ENCODE peak calls at places on chromosomes 13 and 19, in nine cellular contexts. E, F, T, W, K, N, Y, H and J are unnamed samples.

GRCh38 chr13:50081106-50081898 is 66.1 kb downstream of the KCNRG start:
- DNase-seq in E (peak; percentile 55), F (no peak), T (no peak), W (peak; percentile 63), K (peak; percentile 63), N (no peak), Y (peak; percentile 73), H (peak; percentile 66), J (no peak)

GRCh38 chr19:17829855-17830566 is 8.7 kb upstream of the INSL3 start:
- DNase-seq in E (no peak), F (peak; percentile 22), T (peak; percentile 93), W (no peak), K (peak; percentile 97), N (no peak), Y (peak; percentile 94), H (peak; percentile 92), J (peak; percentile 14)

GRCh38 chr19:17522988-17523872 is 11.8 kb downstream of the PGLS start:
- DNase-seq in E (peak; percentile 41), F (no peak), T (no peak), W (peak; percentile 97), K (no peak), N (no peak), Y (no peak), H (no peak), J (no peak)

GRCh38 chr13:51015973-51016372 is 95.1 kb downstream of the C13orf42 start:
- DNase-seq in E (no peak), F (no peak), T (no peak), W (no peak), K (no peak), N (no peak), Y (no peak), H (no peak), J (no peak)

GRCh38 chr19:2253106-2254051 is 2.8 kb downstream of the JSRP1 start:
- DNase-seq in E (no peak), F (no peak), T (no peak), W (peak; percentile 57), K (peak; percentile 79), N (no peak), Y (peak; percentile 87), H (peak; percentile 72), J (no peak)

GRCh38 chr13:36559388-36559787 is 114.4 kb upstream of the SERTM1 start:
- DNase-seq in E (no peak), F (no peak), T (no peak), W (no peak), K (no peak), N (no peak), Y (no peak), H (no peak), J (no peak)

GRCh38 chr13:85366759-85367417 is 432.3 kb downstream of the SLITRK6 start:
- DNase-seq in E (no peak), F (no peak), T (no peak), W (no peak), K (no peak), N (no peak), Y (no peak), H (no peak), J (no peak)

GRCh38 chr19:46602392-46603194 is 1.5 kb downstream of the CALM3 start:
- DNase-seq in E (no peak), F (peak; percentile 23), T (no peak), W (no peak), K (no peak), N (no peak), Y (peak; percentile 28), H (no peak), J (no peak)

GRCh38 chr13:91813255-91813654 is 414.8 kb downstream of the GPC5 start:
- DNase-seq in E (no peak), F (no peak), T (no peak), W (no peak), K (no peak), N (no peak), Y (no peak), H (no peak), J (no peak)

GRCh38 chr19:49809155-49809986 is 3.7 kb downstream of the FUZ start:
- DNase-seq in E (peak; percentile 72), F (peak; percentile 15), T (peak; percentile 31), W (peak; percentile 33), K (peak; percentile 77), N (no peak), Y (peak; percentile 66), H (peak; percentile 67), J (peak; percentile 16)

GRCh38 chr13:91369432-91369831 is 21.9 kb downstream of the MIR17HG start:
- DNase-seq in E (no peak), F (peak; percentile 79), T (no peak), W (no peak), K (no peak), N (no peak), Y (no peak), H (no peak), J (peak; percentile 60)

GRCh38 chr19:16518061-16518460 is 21.9 kb downstream of the C19orf44 start:
- DNase-seq in E (no peak), F (no peak), T (no peak), W (no peak), K (no peak), N (no peak), Y (no peak), H (no peak), J (no peak)

GRCh38 chr19:20503536-20503935 is 62.0 kb downstream of the ZNF737 start:
- DNase-seq in E (no peak), F (peak; percentile 8), T (peak; percentile 1), W (no peak), K (no peak), N (no peak), Y (no peak), H (no peak), J (peak; percentile 36)

GRCh38 chr13:69970521-69970920 is 137.1 kb upstream of the ATXN8OS start:
- DNase-seq in E (no peak), F (no peak), T (peak; percentile 5), W (no peak), K (peak; percentile 26), N (no peak), Y (peak; percentile 37), H (no peak), J (peak; percentile 5)

GRCh38 chr13:94595006-94595942 is 678 bp downstream of the TGDS start:
- DNase-seq in E (no peak), F (peak; percentile 28), T (peak; percentile 26), W (peak; percentile 55), K (peak; percentile 45), N (no peak), Y (peak; percentile 33), H (no peak), J (no peak)

GRCh38 chr19:10744848-10745293 is 27.0 kb downstream of the DNM2 start:
- DNase-seq in E (no peak), F (no peak), T (no peak), W (no peak), K (no peak), N (no peak), Y (no peak), H (no peak), J (no peak)

GRCh38 chr19:33301900-33302174 is 497 bp downstream of the CEBPA start:
- DNase-seq in E (no peak), F (no peak), T (no peak), W (no peak), K (no peak), N (no peak), Y (peak; percentile 56), H (no peak), J (no peak)

GRCh38 chr19:33302175-33302973 is at the start of gene CEBPA:
- DNase-seq in E (peak; percentile 88), F (peak; percentile 65), T (peak; percentile 81), W (peak; percentile 81), K (peak; percentile 84), N (no peak), Y (peak; percentile 91), H (peak; percentile 80), J (peak; percentile 55)

GRCh38 chr19:33302974-33303790 is 848 bp upstream of the CEBPA start:
- DNase-seq in E (peak; percentile 68), F (peak; percentile 57), T (peak; percentile 47), W (no peak), K (peak; percentile 66), N (no peak), Y (peak; percentile 81), H (peak; percentile 61), J (peak; percentile 32)

GRCh38 chr19:33300016-33300981 is 2.0 kb downstream of the CEBPA start:
- DNase-seq in E (no peak), F (peak; percentile 15), T (no peak), W (no peak), K (no peak), N (no peak), Y (no peak), H (no peak), J (no peak)

GRCh38 chr19:33301011-33301899 is 1.1 kb downstream of the CEBPA start:
- DNase-seq in E (peak; percentile 50), F (no peak), T (no peak), W (no peak), K (no peak), N (no peak), Y (peak; percentile 63), H (peak; percentile 52), J (no peak)
- TF ChIP-seq CTCF in E (no peak), F (no peak), T (no peak), W (no peak), K (no peak), N (no peak), Y (no peak), H (no peak), J (no peak)

DNA sequence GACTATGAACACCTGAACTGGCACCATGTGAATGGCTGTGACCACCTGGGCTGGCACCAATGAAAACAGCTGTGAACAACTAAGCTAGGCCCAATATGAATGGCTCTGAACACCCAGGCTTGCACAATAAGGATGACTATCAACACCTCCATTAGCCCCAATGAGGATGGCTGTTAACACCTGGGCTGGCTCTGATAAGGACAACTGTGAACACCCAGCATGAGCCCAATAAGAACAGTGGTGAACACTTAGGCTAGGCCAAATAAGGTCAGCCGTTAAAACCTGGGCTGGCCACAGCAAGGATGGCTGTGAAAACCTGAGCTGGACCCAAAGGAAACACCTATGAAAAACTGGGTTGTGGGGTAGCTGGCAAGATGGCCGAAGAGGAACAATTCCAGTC is 1163.1 kb downstream of the UQCRFS1 start:
- DNase-seq in E (no peak), F (no peak), T (no peak), W (no peak), K (no peak), N (no peak), Y (no peak), H (no peak), J (no peak)
- TF ChIP-seq CTCF in E (no peak), F (no peak), T (no peak), W (no peak), K (no peak), N (no peak), Y (no peak), H (no peak), J (no peak)

GRCh38 chr19:15418112-15418587 is 638 bp downstream of the AKAP8L start:
- DNase-seq in E (no peak), F (peak; percentile 18), T (peak; percentile 43), W (no peak), K (no peak), N (no peak), Y (no peak), H (no peak), J (no peak)
- TF ChIP-seq CTCF in E (no peak), F (no peak), T (no peak), W (no peak), K (no peak), N (no peak), Y (no peak), H (no peak), J (no peak)

DNA sequence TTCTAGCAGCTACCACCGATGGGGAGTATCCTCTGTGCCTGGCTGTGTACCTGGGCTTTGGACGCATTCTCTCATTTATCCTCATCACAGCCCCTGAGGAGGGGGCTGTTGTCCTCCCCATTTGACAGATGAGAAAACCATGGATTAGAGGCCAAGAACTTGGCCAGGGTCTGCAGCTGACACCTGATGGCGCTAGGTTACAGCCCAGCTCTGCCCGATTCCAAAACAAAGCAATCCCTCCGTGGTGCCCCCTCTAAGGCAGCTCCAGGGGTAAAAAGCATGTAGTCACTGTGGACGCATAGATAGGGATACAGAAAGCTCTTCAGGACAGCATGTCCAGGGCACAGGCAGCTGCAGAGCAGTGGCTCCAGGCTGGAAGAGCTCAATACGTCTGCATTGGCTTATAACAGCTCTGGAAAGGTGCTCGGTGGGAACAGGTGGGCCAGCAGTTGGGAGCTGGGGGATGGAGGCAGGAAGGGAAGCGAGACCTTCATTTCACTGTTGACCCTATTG is 35.4 kb upstream of the UQCRFS1 start:
- DNase-seq in E (no peak), F (no peak), T (no peak), W (no peak), K (peak; percentile 35), N (no peak), Y (no peak), H (no peak), J (no peak)
- TF ChIP-seq CTCF in E (no peak), F (no peak), T (no peak), W (no peak), K (peak; percentile 32), N (no peak), Y (peak; percentile 20), H (no peak), J (no peak)